ENCODE peak calls at places on chromosomes 16 and 17, in ten cellular contexts. F is PC-3, P is lower lobe of right lung, U is AG09309, O is fibroblast of mammary gland, G is dorsolateral prefrontal cortex, K is endothelial cell, Q is cardiac muscle cell, V is tibial artery, Z is GM12864. A is an unnamed sample.

GRCh38 chr17:27543958-27544349 is 87.0 kb upstream of the LGALS9 start:
- DNase-seq in K (no peak), P (no peak), V (no peak), F (no peak), G (no peak), U (no peak), Q (no peak), O (no peak), Z (no peak), A (no peak)

GRCh38 chr16:24980077-24980793 is 34.9 kb downstream of the ARHGAP17 start:
- DNase-seq in Z (peak), V (no peak), K (no peak), O (no peak), G (no peak), U (no peak), F (peak), Q (no peak), P (no peak), A (no peak)

GRCh38 chr16:55508271-55508921 is 476 bp upstream of the LPCAT2 start:
- DNase-seq in Q (no peak), V (peak), F (no peak), G (no peak), K (no peak), P (no peak), O (no peak), Z (no peak), U (no peak), A (no peak)

GRCh38 chr16:54974391-54974790 is 43.7 kb downstream of the IRX5 start:
- DNase-seq in V (no peak), O (no peak), F (no peak), Q (no peak), Z (no peak), K (no peak), G (no peak), P (no peak), U (no peak), A (peak)

GRCh38 chr16:2244301-2244700 is 7.1 kb downstream of the ECI1 start:
- DNase-seq in G (no peak), V (no peak), F (no peak), O (no peak), Q (no peak), K (no peak), U (no peak), Z (no peak), P (no peak), A (peak)

GRCh38 chr16:88503374-88503770 is 50.3 kb downstream of the ZFPM1 start:
- DNase-seq in O (peak), V (no peak), K (no peak), U (no peak), Q (peak), G (no peak), F (no peak), Z (no peak), P (no peak), A (no peak)

GRCh38 chr17:72120878-72121163 is at the start of gene SOX9:
- DNase-seq in K (peak), F (peak), O (peak), U (peak), G (peak), P (peak), V (peak), Q (peak), Z (peak), A (peak)

GRCh38 chr16:27239026-27239425 is 29.5 kb downstream of the NSMCE1 start:
- DNase-seq in F (no peak), O (no peak), Z (no peak), G (no peak), V (no peak), K (no peak), Q (no peak), U (no peak), P (peak), A (no peak)

GRCh38 chr17:80476877-80477646 is 655 bp upstream of the NPTX1 start:
- DNase-seq in K (peak), V (no peak), F (no peak), Q (no peak), Z (no peak), O (no peak), G (no peak), U (no peak), P (no peak), A (peak)

GRCh38 chr16:61412562-61412961 is 623.7 kb downstream of the CDH8 start:
- DNase-seq in K (no peak), U (no peak), O (no peak), G (no peak), V (no peak), Z (no peak), F (no peak), Q (no peak), P (no peak), A (no peak)

GRCh38 chr16:23392223-23392600 is 60.8 kb downstream of the COG7 start:
- DNase-seq in G (no peak), O (no peak), U (no peak), Z (no peak), P (peak), F (no peak), Q (no peak), V (no peak), K (no peak), A (no peak)

GRCh38 chr16:86363057-86363490 is 147.3 kb upstream of the FOXF1 start:
- DNase-seq in U (peak), Q (peak), G (no peak), F (peak), V (no peak), P (no peak), Z (no peak), K (no peak), O (peak), A (no peak)

GRCh38 chr17:64174686-64175456 is 44.9 kb upstream of the ERN1 start:
- DNase-seq in Q (peak), U (no peak), V (peak), F (no peak), K (no peak), G (peak), P (peak), O (peak), Z (no peak), A (no peak)

GRCh38 chr17:54867634-54868033 is 33.0 kb upstream of the TOM1L1 start:
- DNase-seq in F (peak), P (no peak), Z (no peak), V (no peak), O (no peak), G (no peak), U (no peak), K (no peak), Q (no peak), A (no peak)

GRCh38 chr16:75148311-75149195 is at the start of gene ZFP1:
- DNase-seq in V (peak), P (peak), Z (peak), O (peak), U (peak), K (peak), F (peak), Q (peak), G (peak), A (peak)

GRCh38 chr17:74427048-74427762 is 4.7 kb upstream of the GPRC5C start:
- DNase-seq in O (no peak), G (no peak), U (no peak), P (no peak), K (no peak), F (no peak), Q (no peak), V (no peak), Z (no peak), A (peak)

GRCh38 chr16:85928411-85928820 is 29.5 kb downstream of the IRF8 start:
- DNase-seq in Z (no peak), G (no peak), P (peak), V (peak), K (no peak), U (no peak), F (no peak), Q (peak), O (peak), A (no peak)

GRCh38 chr17:1232786-1233185 is 37.5 kb upstream of the BHLHA9 start:
- DNase-seq in G (no peak), K (no peak), V (no peak), P (no peak), Q (peak), U (no peak), F (peak), O (peak), Z (no peak), A (no peak)

GRCh38 chr17:50806141-50806643 is 29.2 kb upstream of the WFIKKN2 start:
- DNase-seq in O (peak), P (no peak), K (no peak), F (peak), Q (peak), V (no peak), U (no peak), Z (no peak), G (no peak), A (no peak)
- TF ChIP-seq CTCF in O (peak), P (no peak), K (no peak), F (peak), Q (peak), V (no peak), U (no peak), Z (peak), G (no peak), A (no peak)

DNA sequence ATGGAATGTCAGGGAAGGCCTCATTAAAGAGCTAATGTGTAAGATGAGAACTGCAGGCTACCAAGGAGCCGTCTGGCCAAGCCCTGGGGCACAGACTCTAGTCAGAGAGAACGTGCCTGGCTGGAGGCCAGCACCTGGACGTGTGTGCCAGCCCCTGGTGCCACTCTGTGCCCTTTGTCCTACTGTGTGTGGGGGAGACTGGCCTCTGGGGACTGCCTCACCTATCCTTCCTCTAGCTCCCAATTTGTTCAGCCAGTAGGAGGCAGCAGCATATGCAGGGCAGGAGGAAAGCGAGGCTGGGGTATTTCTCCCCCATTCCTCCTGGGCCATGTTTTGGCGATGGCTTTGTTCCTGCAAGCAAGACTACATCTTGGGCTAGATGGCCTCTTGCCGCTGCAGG is 37.1 kb downstream of the KNOP1 start:
- DNase-seq in V (no peak), Q (no peak), O (no peak), K (no peak), Z (no peak), F (peak), P (no peak), U (no peak), G (no peak), A (no peak)
- TF ChIP-seq CTCF in V (no peak), Q (peak), O (peak), K (no peak), Z (no peak), F (peak), P (no peak), U (peak), G (no peak), A (no peak)

GRCh38 chr17:76612977-76613851 is 27.6 kb upstream of the ST6GALNAC2 start:
- DNase-seq in K (no peak), V (no peak), Z (no peak), P (no peak), Q (no peak), U (no peak), G (no peak), F (no peak), O (no peak), A (peak)
- TF ChIP-seq CTCF in K (no peak), V (no peak), Z (no peak), P (no peak), Q (no peak), U (no peak), G (no peak), F (peak), O (no peak), A (no peak)

GRCh38 chr17:82985973-82986372 is 93.4 kb upstream of the METRNL start:
- DNase-seq in U (no peak), K (no peak), F (no peak), Z (no peak), Q (peak), G (no peak), V (no peak), O (peak), P (peak), A (peak)

GRCh38 chr17:82981141-82981540 is 98.3 kb upstream of the METRNL start:
- DNase-seq in U (no peak), F (no peak), G (no peak), P (no peak), V (no peak), Z (no peak), O (no peak), Q (no peak), K (no peak), A (no peak)

GRCh38 chr17:82985436-82985820 is 94.0 kb upstream of the METRNL start:
- DNase-seq in U (no peak), Z (no peak), P (no peak), F (no peak), Q (no peak), G (no peak), O (no peak), V (no peak), K (no peak), A (no peak)

GRCh38 chr17:82984751-82985435 is 94.5 kb upstream of the METRNL start:
- DNase-seq in Z (no peak), G (no peak), F (peak), O (no peak), V (no peak), P (no peak), Q (no peak), K (no peak), U (no peak), A (no peak)

GRCh38 chr17:82983510-82984248 is 95.7 kb upstream of the METRNL start:
- DNase-seq in U (no peak), K (no peak), F (no peak), Q (no peak), O (no peak), P (no peak), V (no peak), Z (no peak), G (no peak), A (no peak)
- TF ChIP-seq CTCF in U (no peak), K (no peak), F (no peak), Q (no peak), O (no peak), P (no peak), V (no peak), Z (no peak), G (no peak), A (no peak)

DNA sequence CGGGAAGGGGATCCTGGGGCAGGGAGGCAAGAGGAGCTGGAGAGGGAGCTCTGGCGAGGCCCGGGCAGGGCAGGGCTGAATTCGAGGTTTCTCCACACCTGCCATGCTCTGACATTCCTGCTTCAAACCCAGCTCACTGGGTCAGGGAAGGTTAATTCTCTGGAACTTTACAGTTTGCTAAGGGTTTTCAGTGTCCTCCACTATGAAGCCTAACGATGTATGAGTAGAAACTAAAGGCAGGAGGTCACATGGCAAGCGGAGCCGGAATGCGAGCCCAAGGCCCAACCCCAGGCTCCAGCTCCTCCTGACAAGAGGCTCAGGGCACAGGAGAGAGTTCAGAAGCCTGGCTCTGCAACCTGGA is 29.2 kb downstream of the DCAKD start:
- DNase-seq in Q (no peak), U (no peak), V (no peak), G (no peak), P (no peak), K (no peak), F (no peak), Z (no peak), O (no peak), A (no peak)
- TF ChIP-seq CTCF in Q (no peak), U (no peak), V (no peak), G (peak), P (no peak), K (peak), F (peak), Z (no peak), O (no peak), A (no peak)